ENCODE peak calls at places on chromosomes 2 and 18, in five cellular contexts. C, J, T, M and P are unnamed samples.

GRCh38 chr2:120287183-120288015 is 34.7 kb downstream of the RALB start:
- DNase-seq in J (no peak), C (no peak), M (peak; percentile 94), T (peak; percentile 73), P (peak; percentile 17)

GRCh38 chr2:239328306-239329191 is 72.3 kb downstream of the HDAC4 start:
- DNase-seq in T (peak; percentile 99), C (no peak), M (no peak), J (no peak), P (peak; percentile 53)

GRCh38 chr2:37443082-37443481 is 98.7 kb downstream of the QPCT start:
- DNase-seq in C (no peak), M (no peak), T (no peak), J (no peak), P (no peak)

GRCh38 chr18:39149211-39149806 is 1583.7 kb upstream of the CELF4 start:
- DNase-seq in T (no peak), C (no peak), J (no peak), M (peak; percentile 20), P (no peak)

GRCh38 chr2:85899284-85899683 is 10.5 kb upstream of the ST3GAL5 start:
- DNase-seq in C (no peak), T (no peak), M (no peak), J (no peak), P (no peak)

GRCh38 chr2:176427549-176427948 is 158.3 kb downstream of the MTX2 start:
- DNase-seq in T (no peak), M (no peak), C (no peak), J (no peak), P (no peak)

GRCh38 chr2:199757466-199757865 is 93.5 kb downstream of the FTCDNL1 start:
- DNase-seq in C (peak; percentile 67), J (no peak), M (peak; percentile 10), T (peak; percentile 25), P (peak; percentile 13)

GRCh38 chr2:171966688-171967087 is 33.1 kb upstream of the METAP1D start:
- DNase-seq in M (no peak), C (no peak), T (no peak), J (no peak), P (no peak)

GRCh38 chr2:11342561-11343343 is 1.7 kb downstream of the ROCK2 start:
- DNase-seq in J (no peak), M (peak; percentile 81), T (peak; percentile 75), C (peak; percentile 44), P (peak; percentile 16)

GRCh38 chr18:65788373-65788772 is 37.6 kb downstream of the CDH7 start:
- DNase-seq in J (no peak), T (no peak), C (no peak), M (no peak), P (peak; percentile 3)

GRCh38 chr2:148720501-148720998 is 76.0 kb downstream of the EPC2 start:
- DNase-seq in J (no peak), T (peak; percentile 71), M (no peak), C (no peak), P (peak; percentile 32)

GRCh38 chr2:64260817-64261216 is 116.6 kb upstream of the PELI1 start:
- DNase-seq in M (no peak), C (peak; percentile 16), T (no peak), J (peak; percentile 7), P (no peak)

GRCh38 chr2:179622122-179622521 is 239.3 kb downstream of the ZNF385B start:
- DNase-seq in C (no peak), T (no peak), J (no peak), M (no peak), P (no peak)

GRCh38 chr18:11149441-11150270 is at the start of gene PIEZO2:
- DNase-seq in T (peak; percentile 11), C (peak; percentile 24), M (peak; percentile 74), J (no peak), P (peak; percentile 49)

GRCh38 chr2:161586517-161587167 is 37.6 kb upstream of the SLC4A10 start:
- DNase-seq in M (peak; percentile 10), C (no peak), J (no peak), T (peak; percentile 47), P (no peak)